ENCODE peak calls at places on chromosome 15, in seven cellular contexts. Z is activated T-helper 1 cell treated with Interleukin-2 at 50 U/mL for 16 hours, O is H1, E is amygdala, S is stromal cell of bone marrow, U is activated gamma-delta T cell, T is natural killer cell. V is an unnamed sample.

GRCh38 chr15:57824186-57824585 is 117.7 kb downstream of the POLR2M start:
- DNase-seq in Z (no peak), T (no peak), U (no peak), S (no peak), E (no peak), O (no peak), V (no peak)

GRCh38 chr15:39455502-39455991 is 125.3 kb upstream of the THBS1 start:
- DNase-seq in T (no peak), S (no peak), Z (no peak), U (no peak), O (no peak), E (no peak), V (no peak)

GRCh38 chr15:90481023-90481422 is 48.7 kb upstream of the CRTC3 start:
- DNase-seq in E (no peak), Z (no peak), U (no peak), O (no peak), S (no peak), T (peak), V (no peak)

GRCh38 chr15:41779662-41780157 is 5.4 kb downstream of the MAPKBP1 start:
- DNase-seq in E (no peak), O (no peak), Z (no peak), T (no peak), S (no peak), U (no peak), V (no peak)

GRCh38 chr15:94968133-94968532 is 736.8 kb downstream of the MCTP2 start:
- DNase-seq in E (no peak), S (no peak), T (no peak), O (no peak), Z (no peak), U (no peak), V (no peak)

GRCh38 chr15:31271224-31271635 is 55.4 kb upstream of the KLF13 start:
- DNase-seq in E (no peak), S (no peak), U (no peak), O (no peak), Z (no peak), T (peak), V (no peak)

GRCh38 chr15:90230071-90230494 is 3.7 kb downstream of the CIB1 start:
- DNase-seq in T (no peak), Z (no peak), E (peak), S (no peak), O (no peak), U (no peak), V (no peak)

GRCh38 chr15:66651913-66652642 is 50.0 kb upstream of the SMAD6 start:
- DNase-seq in U (no peak), Z (no peak), E (no peak), S (no peak), O (no peak), T (no peak), V (no peak)

GRCh38 chr15:55770808-55771207 is 27.9 kb upstream of the PRTG start:
- DNase-seq in Z (no peak), T (no peak), O (no peak), E (no peak), U (no peak), S (no peak), V (no peak)

GRCh38 chr15:33313491-33313890 is 2.7 kb downstream of the RYR3 start:
- DNase-seq in Z (no peak), E (no peak), O (no peak), U (no peak), S (no peak), T (no peak), V (no peak)

GRCh38 chr15:80694624-80695098 is 449 bp upstream of the ABHD17C start:
- DNase-seq in T (peak), S (no peak), Z (peak), U (peak), O (no peak), E (peak), V (no peak)

GRCh38 chr15:74978503-74978902 is 16.9 kb upstream of the SCAMP5 start:
- DNase-seq in T (no peak), S (peak), O (no peak), U (no peak), E (no peak), Z (no peak), V (peak)

GRCh38 chr15:31273258-31273941 is 53.2 kb upstream of the KLF13 start:
- DNase-seq in S (no peak), U (no peak), Z (no peak), O (no peak), E (no peak), T (peak), V (no peak)

GRCh38 chr15:77497108-77497737 is 76.5 kb downstream of the HMG20A start:
- DNase-seq in Z (no peak), T (no peak), S (no peak), U (no peak), E (peak), O (no peak), V (no peak)

GRCh38 chr15:37695719-37696118 is 238.7 kb upstream of the TMCO5A start:
- DNase-seq in Z (no peak), U (no peak), E (no peak), T (no peak), O (no peak), S (peak), V (no peak)

GRCh38 chr15:87144775-87145174 is 1065.1 kb downstream of the AGBL1 start:
- DNase-seq in T (no peak), E (no peak), Z (no peak), S (peak), U (no peak), O (no peak), V (peak)

GRCh38 chr15:75696854-75697259 is 15.8 kb downstream of the CSPG4 start:
- DNase-seq in E (no peak), S (no peak), U (no peak), O (no peak), Z (no peak), T (no peak), V (no peak)

GRCh38 chr15:66707310-66708160 is 5.5 kb downstream of the SMAD6 start:
- DNase-seq in U (no peak), S (no peak), Z (no peak), O (peak), T (no peak), E (no peak), V (no peak)

GRCh38 chr15:95470997-95471692 is 859.4 kb upstream of the NR2F2 start:
- DNase-seq in S (no peak), E (no peak), U (no peak), Z (no peak), O (no peak), T (no peak), V (no peak)

GRCh38 chr15:71853543-71853942 is 43.2 kb downstream of the NR2E3 start:
- DNase-seq in S (no peak), T (no peak), U (no peak), Z (no peak), O (no peak), E (no peak), V (no peak)

GRCh38 chr15:30921781-30922371 is 18.2 kb downstream of the FAN1 start:
- DNase-seq in E (peak), Z (no peak), U (no peak), O (no peak), T (no peak), S (no peak), V (no peak)

GRCh38 chr15:88610756-88611231 is 10.3 kb upstream of the AEN start:
- DNase-seq in Z (no peak), S (no peak), U (no peak), O (no peak), T (no peak), E (no peak), V (no peak)

GRCh38 chr15:85381850-85382751 is 1.7 kb downstream of the AKAP13 start:
- DNase-seq in Z (no peak), O (no peak), S (no peak), U (no peak), T (no peak), E (no peak), V (no peak)

GRCh38 chr15:71599404-71600225 is 210.7 kb upstream of the NR2E3 start:
- DNase-seq in E (no peak), S (no peak), Z (no peak), O (no peak), U (no peak), T (no peak), V (no peak)

GRCh38 chr15:57950381-57950946 is 115.0 kb downstream of the ALDH1A2 start:
- DNase-seq in T (no peak), Z (no peak), U (no peak), O (no peak), E (no peak), S (no peak), V (no peak)

GRCh38 chr15:98035577-98036010 is 75.1 kb downstream of the ARRDC4 start:
- DNase-seq in E (no peak), O (no peak), U (no peak), Z (no peak), S (no peak), T (no peak), V (no peak)

GRCh38 chr15:80876034-80876433 is 96.9 kb downstream of the CEMIP start:
- DNase-seq in U (no peak), S (no peak), T (no peak), E (no peak), O (no peak), Z (no peak), V (no peak)

GRCh38 chr15:60932051-60932915 is 296.8 kb downstream of the RORA start:
- DNase-seq in T (no peak), S (peak), E (no peak), O (no peak), U (no peak), Z (peak), V (no peak)

V was measured in DMS153.